ENCODE peak calls at places on chromosomes 13 and 19, in eight cellular contexts. A, S, W, C, K, M, N and E are unnamed samples.

GRCh38 chr19:2415281-2415972 is 12.0 kb downstream of the TIMM13 start:
- DNase-seq in A (no peak), S (no peak), W (no peak), C (no peak), K (no peak), M (no peak), N (no peak), E (no peak)

GRCh38 chr13:112779856-112780604 is 90.2 kb downstream of the ATP11A start:
- DNase-seq in A (no peak), S (no peak), W (peak), C (no peak), K (no peak), M (no peak), N (peak), E (no peak)

GRCh38 chr19:45863840-45864628 is at the start of gene FOXA3:
- DNase-seq in A (no peak), S (peak), W (peak), C (peak), K (no peak), M (peak), N (no peak), E (peak)

GRCh38 chr19:34712606-34713261 is 21.3 kb upstream of the ZNF181 start:
- DNase-seq in A (peak), S (peak), W (peak), C (peak), K (peak), M (peak), N (no peak), E (peak)

GRCh38 chr13:71801781-71802180 is 65.2 kb downstream of the DACH1 start:
- DNase-seq in A (no peak), S (no peak), W (no peak), C (no peak), K (no peak), M (no peak), N (no peak), E (no peak)

GRCh38 chr19:51552996-51553725 is 17.9 kb upstream of the ZNF175 start:
- DNase-seq in A (peak), S (peak), W (peak), C (peak), K (no peak), M (peak), N (peak), E (peak)

GRCh38 chr13:107867701-107868661 is 347.4 kb downstream of the LIG4 start:
- DNase-seq in A (no peak), S (no peak), W (peak), C (no peak), K (no peak), M (peak), N (no peak), E (peak)

GRCh38 chr13:40161931-40162330 is 504.5 kb downstream of the FOXO1 start:
- DNase-seq in A (no peak), S (no peak), W (no peak), C (no peak), K (no peak), M (no peak), N (no peak), E (no peak)

GRCh38 chr13:110610955-110611595 is 4.3 kb upstream of the NAXD start:
- DNase-seq in A (no peak), S (no peak), W (no peak), C (no peak), K (no peak), M (no peak), N (no peak), E (no peak)

GRCh38 chr19:43780706-43781525 is at the start of gene KCNN4:
- DNase-seq in A (peak), S (peak), W (peak), C (peak), K (no peak), M (peak), N (no peak), E (peak)

GRCh38 chr13:29948246-29948645 is 97.8 kb upstream of the UBL3 start:
- DNase-seq in A (no peak), S (no peak), W (peak), C (no peak), K (no peak), M (no peak), N (no peak), E (no peak)

GRCh38 chr19:1854542-1855039 is 6.3 kb upstream of the REXO1 start:
- DNase-seq in A (no peak), S (peak), W (no peak), C (no peak), K (no peak), M (no peak), N (peak), E (no peak)

GRCh38 chr13:97573011-97573410 is 139.0 kb downstream of the RAP2A start:
- DNase-seq in A (no peak), S (no peak), W (peak), C (no peak), K (no peak), M (no peak), N (no peak), E (no peak)

GRCh38 chr13:79211377-79211776 is 194.7 kb downstream of the RBM26 start:
- DNase-seq in A (no peak), S (no peak), W (no peak), C (no peak), K (no peak), M (no peak), N (no peak), E (no peak)

GRCh38 chr13:44406617-44407016 is 33.0 kb downstream of the SERP2 start:
- DNase-seq in A (no peak), S (no peak), W (no peak), C (no peak), K (no peak), M (no peak), N (no peak), E (no peak)

GRCh38 chr19:29547361-29547960 is 21.7 kb downstream of the VSTM2B start:
- DNase-seq in A (no peak), S (no peak), W (no peak), C (no peak), K (no peak), M (no peak), N (no peak), E (no peak)

GRCh38 chr13:75279834-75280369 is 202.1 kb downstream of the TBC1D4 start:
- DNase-seq in A (no peak), S (peak), W (no peak), C (no peak), K (no peak), M (no peak), N (no peak), E (no peak)

GRCh38 chr13:30113983-30114491 is 193.3 kb downstream of the KATNAL1 start:
- DNase-seq in A (no peak), S (peak), W (no peak), C (no peak), K (no peak), M (no peak), N (no peak), E (peak)

GRCh38 chr13:71828117-71828516 is 38.9 kb downstream of the DACH1 start:
- DNase-seq in A (no peak), S (no peak), W (no peak), C (no peak), K (no peak), M (no peak), N (no peak), E (no peak)

GRCh38 chr13:23618341-23618740 is 48.1 kb downstream of the TNFRSF19 start:
- DNase-seq in A (peak), S (no peak), W (peak), C (no peak), K (peak), M (peak), N (no peak), E (peak)

GRCh38 chr13:75263741-75264407 is 218.1 kb downstream of the TBC1D4 start:
- DNase-seq in A (peak), S (no peak), W (peak), C (no peak), K (no peak), M (peak), N (no peak), E (no peak)

GRCh38 chr13:29883941-29884518 is 33.6 kb upstream of the UBL3 start:
- DNase-seq in A (no peak), S (no peak), W (no peak), C (no peak), K (no peak), M (no peak), N (no peak), E (no peak)

GRCh38 chr13:62524498-62524897 is 1108.8 kb upstream of the PCDH20 start:
- DNase-seq in A (no peak), S (no peak), W (no peak), C (no peak), K (no peak), M (no peak), N (no peak), E (no peak)

GRCh38 chr19:33458807-33459206 is 62.8 kb downstream of the PEPD start:
- DNase-seq in A (no peak), S (no peak), W (no peak), C (no peak), K (no peak), M (no peak), N (peak), E (no peak)

GRCh38 chr13:51523082-51523518 is 61.2 kb upstream of the WDFY2 start:
- DNase-seq in A (no peak), S (no peak), W (peak), C (no peak), K (no peak), M (peak), N (peak), E (no peak)

GRCh38 chr19:57465680-57466381 is 8.9 kb upstream of the VN1R1 start:
- DNase-seq in A (no peak), S (no peak), W (peak), C (peak), K (no peak), M (no peak), N (no peak), E (peak)
- TF ChIP-seq CTCF in A (peak), S (peak), W (peak), C (peak), K (no peak), M (peak), N (no peak), E (peak)

GRCh38 chr13:27128825-27129627 is 42.6 kb downstream of the USP12 start:
- DNase-seq in A (no peak), S (no peak), W (peak), C (no peak), K (no peak), M (peak), N (no peak), E (no peak)

GRCh38 chr13:27132538-27132937 is 39.1 kb downstream of the USP12 start:
- DNase-seq in A (no peak), S (no peak), W (no peak), C (no peak), K (no peak), M (no peak), N (no peak), E (no peak)

GRCh38 chr13:27130223-27131015 is 41.2 kb downstream of the USP12 start:
- DNase-seq in A (no peak), S (no peak), W (peak), C (no peak), K (no peak), M (peak), N (no peak), E (no peak)

GRCh38 chr13:27131906-27132305 is 39.7 kb downstream of the USP12 start:
- DNase-seq in A (no peak), S (no peak), W (no peak), C (no peak), K (no peak), M (no peak), N (no peak), E (no peak)

GRCh38 chr13:27131202-27131623 is 40.4 kb downstream of the USP12 start:
- DNase-seq in A (no peak), S (peak), W (peak), C (no peak), K (no peak), M (peak), N (no peak), E (peak)
- TF ChIP-seq CTCF in A (no peak), S (no peak), W (no peak), C (no peak), K (no peak), M (no peak), N (no peak), E (no peak)

DNA sequence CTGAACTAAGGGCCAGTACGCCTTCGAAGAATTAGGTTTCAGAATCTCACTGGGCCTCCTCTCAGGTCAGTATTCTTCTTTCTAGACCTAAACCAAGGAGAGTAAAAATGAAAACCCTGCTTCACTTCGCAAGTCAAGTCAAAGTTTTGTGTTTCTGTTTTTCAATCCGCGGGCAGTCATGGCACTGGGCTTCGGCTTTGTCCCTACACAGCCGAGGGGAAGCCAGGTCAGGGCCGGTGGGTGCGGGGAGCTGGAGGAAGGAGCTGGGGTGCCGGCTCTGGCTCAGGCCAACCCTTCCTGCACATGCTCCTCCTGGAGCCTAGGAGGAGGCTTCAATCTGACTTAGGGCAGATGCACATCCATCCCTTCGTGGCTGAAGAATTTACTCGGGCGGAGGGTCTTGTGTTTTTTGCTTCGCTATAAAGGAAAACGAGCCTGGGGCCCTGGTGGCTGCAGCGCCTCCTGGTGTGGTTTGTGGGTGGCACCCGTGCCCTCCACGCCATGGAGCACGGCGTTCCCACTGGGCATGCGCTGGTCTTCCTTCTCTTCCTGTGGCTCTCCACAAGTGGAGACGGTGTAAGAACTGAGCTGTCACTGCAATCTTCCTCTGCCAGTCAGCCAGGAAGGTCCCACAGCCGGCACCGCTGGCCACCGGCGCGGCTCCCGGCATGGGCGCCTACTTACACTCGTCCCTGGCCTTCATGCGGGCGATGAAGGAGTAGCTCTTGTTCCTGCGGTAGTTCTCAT is 22.5 kb downstream of the C19orf44 start:
- DNase-seq in A (no peak), S (no peak), W (no peak), C (no peak), K (no peak), M (no peak), N (no peak), E (no peak)
- TF ChIP-seq CTCF in A (peak), S (no peak), W (no peak), C (peak), K (no peak), M (no peak), N (no peak), E (no peak)

DNA sequence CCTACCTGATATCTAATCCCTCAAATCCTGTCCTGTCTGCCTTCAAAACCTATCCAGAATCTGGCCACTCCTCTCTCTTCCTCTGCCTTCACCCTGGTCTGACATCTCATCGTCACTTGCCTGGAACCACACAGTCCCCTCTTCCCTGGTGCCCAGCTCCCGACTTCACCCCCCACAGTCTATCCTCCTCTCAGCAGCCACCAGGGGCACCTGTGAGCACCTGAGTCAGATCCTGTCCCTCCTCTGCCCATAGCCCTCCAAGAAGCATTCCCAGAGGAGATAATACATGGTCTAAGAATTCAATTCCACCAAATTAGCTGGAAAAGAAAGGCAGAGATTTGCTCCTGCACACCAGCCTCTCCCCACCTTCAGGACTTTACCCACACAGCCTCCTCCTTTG is 48.9 kb downstream of the ZNRF4 start:
- DNase-seq in A (no peak), S (no peak), W (no peak), C (no peak), K (no peak), M (no peak), N (no peak), E (peak)
- TF ChIP-seq CTCF in A (peak), S (no peak), W (no peak), C (peak), K (no peak), M (peak), N (no peak), E (no peak)

GRCh38 chr19:49056101-49056901 is 1.2 kb downstream of the CGB7 start:
- DNase-seq in A (no peak), S (peak), W (peak), C (peak), K (no peak), M (peak), N (peak), E (peak)
- TF ChIP-seq CTCF in A (peak), S (no peak), W (peak), C (no peak), K (peak), M (peak), N (no peak), E (peak)